ENCODE peak calls at places on chromosomes 7 and 10, in five cellular contexts. L is mesendoderm, J is neuronal stem cell, D is H1, I is H9. B is an unnamed sample.

GRCh38 chr10:97690138-97690537 is 3.1 kb upstream of the AVPI1 start:
- DNase-seq in L (no peak), D (no peak), J (no peak), I (no peak), B (no peak)

GRCh38 chr10:95415631-95416031 is 124.8 kb upstream of the PDLIM1 start:
- DNase-seq in J (no peak), I (no peak), D (no peak), L (no peak), B (no peak)

GRCh38 chr7:22627136-22627535 is 99.9 kb upstream of the IL6 start:
- DNase-seq in I (no peak), D (no peak), L (no peak), J (no peak), B (peak; percentile 29)

GRCh38 chr7:1432411-1433082 is 26.7 kb downstream of the MICALL2 start:
- DNase-seq in J (peak; percentile 78), D (peak; percentile 97), I (peak; percentile 71), L (peak; percentile 55), B (peak; percentile 27)

GRCh38 chr10:12181065-12181775 is 14.5 kb downstream of the NUDT5 start:
- DNase-seq in I (no peak), D (no peak), J (no peak), L (no peak), B (no peak)

GRCh38 chr7:68619476-68619875 is 978.8 kb upstream of the AUTS2 start:
- DNase-seq in J (no peak), L (no peak), D (no peak), I (no peak), B (no peak)

GRCh38 chr7:130904792-130905191 is 170.8 kb upstream of the KLF14 start:
- DNase-seq in D (no peak), L (no peak), I (no peak), J (no peak), B (peak; percentile 30)

GRCh38 chr10:19788075-19788686 is 28.1 kb upstream of the PLXDC2 start:
- DNase-seq in L (peak; percentile 71), J (peak; percentile 36), I (no peak), D (peak; percentile 56), B (peak; percentile 73)

GRCh38 chr7:39458346-39458745 is 107.9 kb upstream of the YAE1 start:
- DNase-seq in D (no peak), L (no peak), J (no peak), I (no peak), B (no peak)

GRCh38 chr7:155579565-155579964 is 33.2 kb upstream of the CNPY1 start:
- DNase-seq in D (no peak), J (no peak), I (no peak), L (no peak), B (no peak)

GRCh38 chr7:127392182-127392565 is 334 bp downstream of the ZNF800 start:
- DNase-seq in L (peak; percentile 65), D (no peak), J (no peak), I (no peak), B (peak; percentile 55)

GRCh38 chr7:50293509-50294179 is 10.9 kb upstream of the IKZF1 start:
- DNase-seq in J (no peak), L (no peak), D (no peak), I (no peak), B (no peak)

GRCh38 chr10:24886281-24886680 is 66.1 kb downstream of the PRTFDC1 start:
- DNase-seq in L (no peak), I (no peak), D (no peak), J (no peak), B (no peak)

GRCh38 chr7:35799846-35800717 is 775 bp upstream of the SEPTIN7 start:
- DNase-seq in J (peak; percentile 92), D (peak; percentile 90), I (peak; percentile 95), L (peak; percentile 97), B (peak; percentile 82)
- H3K4ac ChIP-seq in J (peak overlapping the region; percentile 54), D (no peak overlapping the region), I (no peak overlapping the region), L (peak overlapping the region; percentile 43), B (peak overlapping the region; percentile 99)

DNA sequence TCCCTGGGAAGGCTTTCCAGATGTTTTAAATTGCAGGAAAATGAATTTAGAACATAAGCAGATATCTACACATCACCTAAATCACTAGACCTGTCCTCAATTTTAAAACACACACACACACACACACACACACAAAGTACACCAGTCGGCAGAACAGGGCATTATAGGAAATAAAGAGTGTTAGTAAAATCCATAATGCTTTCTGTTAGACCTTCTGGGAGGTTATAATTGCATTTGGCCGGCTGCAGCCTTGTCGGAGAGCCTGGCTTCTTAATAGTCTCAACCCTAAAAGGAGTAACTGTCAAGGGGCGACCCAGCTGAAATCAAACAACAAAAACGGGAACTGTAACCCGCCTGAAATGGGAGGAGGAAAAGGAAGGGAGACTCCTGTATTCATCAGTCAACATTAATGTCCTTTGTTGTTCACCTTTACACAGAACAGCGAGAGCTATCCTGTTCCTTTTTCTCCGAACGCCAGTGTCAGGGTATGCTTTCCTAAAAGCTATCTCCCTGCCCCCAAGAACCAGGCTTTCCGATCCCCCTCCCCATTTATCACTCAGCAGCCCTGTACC is 1.3 kb downstream of the DOCK4 start:
- DNase-seq in J (no peak), L (no peak), D (no peak), I (no peak), B (no peak)
- H3K4ac ChIP-seq in J (no peak overlapping the region), L (no peak overlapping the region), D (no peak overlapping the region), I (no peak overlapping the region), B (peak overlapping the region; percentile 76)

GRCh38 chr7:75732016-75732521 is 6.7 kb downstream of the HIP1 start:
- DNase-seq in I (no peak), L (no peak), J (no peak), D (no peak), B (no peak)

GRCh38 chr7:75725306-75725705 is 13.4 kb downstream of the HIP1 start:
- DNase-seq in D (no peak), I (no peak), J (no peak), L (no peak), B (no peak)

GRCh38 chr7:75723444-75723843 is 15.3 kb downstream of the HIP1 start:
- DNase-seq in J (no peak), I (no peak), L (no peak), D (no peak), B (no peak)

GRCh38 chr7:75729851-75730274 is 8.9 kb downstream of the HIP1 start:
- DNase-seq in D (no peak), J (no peak), L (peak; percentile 45), I (peak; percentile 45), B (no peak)

DNA sequence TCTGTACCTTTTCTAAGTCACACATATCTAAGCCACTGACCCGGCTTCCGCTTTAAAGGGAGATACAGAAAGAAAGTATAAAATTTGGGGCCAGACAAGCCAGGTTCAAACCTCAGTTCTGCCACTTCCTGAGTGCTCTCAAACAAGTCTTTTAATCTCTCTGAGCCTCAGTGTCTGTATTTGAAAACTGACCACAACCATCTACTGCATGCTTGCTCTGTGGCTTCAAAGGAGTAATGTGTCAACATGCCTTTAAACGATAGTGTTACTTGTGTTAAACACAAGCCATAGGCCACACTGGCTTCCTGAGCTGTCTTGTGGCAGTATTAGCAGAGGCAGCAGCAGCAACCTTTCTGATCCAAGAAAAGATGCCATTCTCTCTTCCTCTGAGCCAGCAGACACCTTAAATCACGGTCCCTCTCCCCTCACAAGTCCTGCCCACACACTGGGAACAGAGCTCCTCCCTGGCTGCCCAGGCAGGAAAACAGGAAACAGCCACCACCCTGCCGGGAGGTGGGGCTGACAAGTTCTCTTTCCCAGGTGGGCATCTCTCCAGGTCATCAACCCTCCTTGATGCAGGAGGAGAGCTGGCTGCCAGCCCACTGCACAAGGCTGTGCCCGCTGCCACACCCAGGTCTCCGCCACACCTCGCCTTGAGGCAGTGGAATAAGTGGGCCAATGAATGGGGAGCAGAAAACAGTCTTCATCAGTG is 10.7 kb downstream of the HIP1 start:
- DNase-seq in I (peak; percentile 73), D (peak; percentile 55), J (no peak), L (peak; percentile 53), B (peak; percentile 52)
- H3K4ac ChIP-seq in I (no peak overlapping the region), D (no peak overlapping the region), J (no peak overlapping the region), L (no peak overlapping the region), B (peak overlapping the region; percentile 84)

DNA sequence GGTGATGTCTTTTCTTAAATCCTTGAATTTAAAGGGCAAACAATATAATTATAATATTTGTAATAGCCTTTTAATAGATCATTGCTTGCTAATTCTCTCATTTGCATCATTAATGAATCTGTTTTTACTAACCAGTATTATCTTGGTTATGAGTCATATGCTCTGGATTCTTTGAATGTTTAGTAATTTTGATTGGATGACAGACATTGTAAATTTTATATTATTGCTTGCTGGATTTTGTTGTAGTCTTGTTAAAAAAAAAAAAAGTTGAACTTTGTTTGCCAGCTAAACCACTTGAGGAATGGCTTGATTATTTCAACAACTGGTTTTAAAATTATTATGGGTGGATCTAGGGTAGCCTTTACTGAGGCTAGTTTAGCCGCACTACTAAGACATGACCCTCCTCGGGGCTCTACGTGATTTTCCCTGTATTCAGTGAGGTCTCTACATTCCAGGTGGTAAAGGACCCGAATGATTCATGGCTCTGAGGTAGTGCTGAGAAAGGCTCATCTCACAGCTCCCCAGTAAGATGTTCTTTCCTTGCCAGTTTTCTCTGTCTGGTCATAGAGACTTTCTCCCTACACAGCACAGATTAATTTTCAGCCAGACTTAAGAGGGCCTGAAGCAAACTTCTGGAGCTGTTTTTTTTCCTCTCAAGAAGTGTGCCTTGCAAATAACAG is 8.5 kb downstream of the C10orf90 start:
- DNase-seq in J (no peak), D (no peak), I (no peak), L (no peak), B (no peak)
- H3K4ac ChIP-seq in J (no peak overlapping the region), D (no peak overlapping the region), I (no peak overlapping the region), L (no peak overlapping the region), B (no peak overlapping the region)

GRCh38 chr10:26859241-26860025 is 1.3 kb downstream of the ABI1 start:
- DNase-seq in D (no peak), I (no peak), L (peak; percentile 20), J (no peak), B (peak; percentile 38)
- H3K4ac ChIP-seq in D (peak overlapping the region; percentile 40), I (no peak overlapping the region), L (no peak overlapping the region), J (no peak overlapping the region), B (peak overlapping the region; percentile 80)

B was measured in IMR-90.